ENCODE peak calls at places on chromosomes 1 and 21, in four cellular contexts. One of them, this sample, is unnamed.

GRCh38 chr1:162168935-162169545 is 99.5 kb downstream of the NOS1AP start:
- DNase-seq in AG04450: no peak
- DNase-seq in CD8-positive, alpha-beta T cell: no peak
- DNase-seq in GM23338: no peak
- DNase-seq in this sample: no peak

GRCh38 chr21:31932470-31932764 is 59.6 kb downstream of the HUNK start:
- DNase-seq in CD8-positive, alpha-beta T cell: no peak
- DNase-seq in GM23338: no peak
- DNase-seq in AG04450: no peak
- DNase-seq in this sample: no peak

GRCh38 chr1:191818198-191818597 is 340.1 kb upstream of the RGS18 start:
- DNase-seq in CD8-positive, alpha-beta T cell: no peak
- DNase-seq in GM23338: no peak
- DNase-seq in AG04450: no peak
- DNase-seq in this sample: no peak

GRCh38 chr1:62912028-62912638 is 128.2 kb downstream of the ATG4C start:
- DNase-seq in GM23338: peak; percentile 44
- DNase-seq in AG04450: peak; percentile 2
- DNase-seq in CD8-positive, alpha-beta T cell: no peak
- DNase-seq in this sample: peak; percentile 21

GRCh38 chr1:113904292-113904673 is 316 bp downstream of the AP4B1 start:
- DNase-seq in GM23338: peak; percentile 79
- DNase-seq in CD8-positive, alpha-beta T cell: no peak
- DNase-seq in AG04450: no peak
- DNase-seq in this sample: no peak

GRCh38 chr1:172647110-172647564 is 11.8 kb upstream of the FASLG start:
- DNase-seq in GM23338: peak; percentile 27
- DNase-seq in AG04450: no peak
- DNase-seq in CD8-positive, alpha-beta T cell: peak; percentile 69
- DNase-seq in this sample: no peak

GRCh38 chr1:155977607-155978324 is 581 bp downstream of the ARHGEF2 start:
- DNase-seq in AG04450: no peak
- DNase-seq in GM23338: peak; percentile 56
- DNase-seq in CD8-positive, alpha-beta T cell: peak; percentile 63
- DNase-seq in this sample: peak; percentile 64

GRCh38 chr1:28087614-28088167 is 719 bp downstream of the EYA3 start:
- DNase-seq in AG04450: no peak
- DNase-seq in GM23338: peak; percentile 70
- DNase-seq in CD8-positive, alpha-beta T cell: no peak
- DNase-seq in this sample: peak; percentile 29

GRCh38 chr1:21490774-21491482 is 18.3 kb upstream of the ALPL start:
- DNase-seq in CD8-positive, alpha-beta T cell: no peak
- DNase-seq in GM23338: peak; percentile 74
- DNase-seq in AG04450: no peak
- DNase-seq in this sample: peak; percentile 47

GRCh38 chr1:247304046-247304445 is 27.6 kb downstream of the ZNF496 start:
- DNase-seq in AG04450: no peak
- DNase-seq in CD8-positive, alpha-beta T cell: no peak
- DNase-seq in GM23338: no peak
- DNase-seq in this sample: no peak

GRCh38 chr1:203870256-203870655 is 8.9 kb downstream of the SNRPE start:
- DNase-seq in GM23338: no peak
- DNase-seq in CD8-positive, alpha-beta T cell: no peak
- DNase-seq in AG04450: no peak
- DNase-seq in this sample: no peak

GRCh38 chr1:235127774-235128452 is 724 bp downstream of the TOMM20 start:
- DNase-seq in GM23338: no peak
- DNase-seq in AG04450: no peak
- DNase-seq in CD8-positive, alpha-beta T cell: no peak
- DNase-seq in this sample: no peak

GRCh38 chr1:222167111-222167510 is 380.8 kb downstream of the HHIPL2 start:
- DNase-seq in GM23338: peak; percentile 65
- DNase-seq in CD8-positive, alpha-beta T cell: no peak
- DNase-seq in AG04450: peak; percentile 75
- DNase-seq in this sample: peak; percentile 62

GRCh38 chr1:221832617-221833016 is 90.7 kb upstream of the DUSP10 start:
- DNase-seq in AG04450: no peak
- DNase-seq in CD8-positive, alpha-beta T cell: no peak
- DNase-seq in GM23338: no peak
- DNase-seq in this sample: no peak

GRCh38 chr21:41755934-41756773 is 10.7 kb downstream of the RIPK4 start:
- DNase-seq in GM23338: no peak
- DNase-seq in CD8-positive, alpha-beta T cell: no peak
- DNase-seq in AG04450: no peak
- DNase-seq in this sample: no peak

GRCh38 chr1:232477728-232478127 is 152.2 kb downstream of the SIPA1L2 start:
- DNase-seq in CD8-positive, alpha-beta T cell: no peak
- DNase-seq in GM23338: no peak
- DNase-seq in AG04450: peak; percentile 79
- DNase-seq in this sample: no peak

GRCh38 chr21:46092026-46092764 is 5.7 kb upstream of the COL6A2 start:
- DNase-seq in GM23338: no peak
- DNase-seq in CD8-positive, alpha-beta T cell: peak; percentile 36
- DNase-seq in AG04450: peak; percentile 96
- DNase-seq in this sample: no peak

GRCh38 chr21:26068776-26069175 is 101.8 kb downstream of the APP start:
- DNase-seq in GM23338: no peak
- DNase-seq in AG04450: no peak
- DNase-seq in CD8-positive, alpha-beta T cell: no peak
- DNase-seq in this sample: no peak

GRCh38 chr1:64915381-64916274 is 50.7 kb downstream of the JAK1 start:
- DNase-seq in GM23338: peak; percentile 40
- DNase-seq in CD8-positive, alpha-beta T cell: no peak
- DNase-seq in AG04450: peak; percentile 58
- DNase-seq in this sample: no peak

GRCh38 chr1:149997585-149998262 is 12.8 kb downstream of the OTUD7B start:
- DNase-seq in CD8-positive, alpha-beta T cell: no peak
- DNase-seq in AG04450: no peak
- DNase-seq in GM23338: no peak
- DNase-seq in this sample: no peak

GRCh38 chr21:45130324-45130774 is 56.0 kb downstream of the ADARB1 start:
- DNase-seq in CD8-positive, alpha-beta T cell: no peak
- DNase-seq in GM23338: no peak
- DNase-seq in AG04450: no peak
- DNase-seq in this sample: no peak

GRCh38 chr1:36446261-36446660 is 4.0 kb downstream of the OSCP1 start:
- DNase-seq in AG04450: no peak
- DNase-seq in GM23338: peak; percentile 86
- DNase-seq in CD8-positive, alpha-beta T cell: no peak
- DNase-seq in this sample: peak; percentile 77

GRCh38 chr1:97212671-97213070 is 491.1 kb downstream of the PTBP2 start:
- DNase-seq in CD8-positive, alpha-beta T cell: no peak
- DNase-seq in AG04450: no peak
- DNase-seq in GM23338: no peak
- DNase-seq in this sample: no peak

GRCh38 chr1:175968486-175969182 is 225.2 kb upstream of the TNR start:
- DNase-seq in CD8-positive, alpha-beta T cell: no peak
- DNase-seq in AG04450: no peak
- DNase-seq in GM23338: no peak
- DNase-seq in this sample: peak; percentile 66

GRCh38 chr1:9889411-9889810 is 20.7 kb downstream of the CTNNBIP1 start:
- DNase-seq in AG04450: no peak
- DNase-seq in GM23338: no peak
- DNase-seq in CD8-positive, alpha-beta T cell: no peak
- DNase-seq in this sample: no peak

GRCh38 chr1:57279909-57280666 is 143.8 kb downstream of the DAB1 start:
- DNase-seq in GM23338: peak; percentile 20
- DNase-seq in AG04450: no peak
- DNase-seq in CD8-positive, alpha-beta T cell: no peak
- DNase-seq in this sample: no peak

GRCh38 chr1:97006044-97006676 is 284.6 kb downstream of the PTBP2 start:
- DNase-seq in AG04450: peak; percentile 30
- DNase-seq in CD8-positive, alpha-beta T cell: no peak
- DNase-seq in GM23338: no peak
- DNase-seq in this sample: no peak

GRCh38 chr1:40078512-40079333 is 18.3 kb downstream of the PPT1 start:
- DNase-seq in CD8-positive, alpha-beta T cell: peak; percentile 61
- DNase-seq in GM23338: peak; percentile 88
- DNase-seq in AG04450: peak; percentile 13
- DNase-seq in this sample: peak; percentile 55

GRCh38 chr1:147822292-147822691 is 61.9 kb upstream of the GJA5 start:
- DNase-seq in AG04450: no peak
- DNase-seq in GM23338: no peak
- DNase-seq in CD8-positive, alpha-beta T cell: no peak
- DNase-seq in this sample: no peak

GRCh38 chr1:154420172-154420571 is 15.0 kb downstream of the IL6R start:
- DNase-seq in GM23338: no peak
- DNase-seq in CD8-positive, alpha-beta T cell: peak; percentile 65
- DNase-seq in AG04450: no peak
- DNase-seq in this sample: no peak

GRCh38 chr1:209435654-209436566 is 147.6 kb upstream of the CAMK1G start:
- DNase-seq in AG04450: peak; percentile 38
- DNase-seq in GM23338: peak; percentile 93
- DNase-seq in CD8-positive, alpha-beta T cell: no peak
- DNase-seq in this sample: peak; percentile 72

GRCh38 chr1:116879478-116880133 is 30.1 kb upstream of the PTGFRN start:
- DNase-seq in AG04450: no peak
- DNase-seq in GM23338: no peak
- DNase-seq in CD8-positive, alpha-beta T cell: no peak
- DNase-seq in this sample: no peak

GRCh38 chr1:225996946-225997545 is 2.1 kb downstream of the SDE2 start:
- DNase-seq in CD8-positive, alpha-beta T cell: no peak
- DNase-seq in AG04450: no peak
- DNase-seq in GM23338: no peak
- DNase-seq in this sample: no peak

GRCh38 chr1:222058249-222058648 is 316.4 kb upstream of the DUSP10 start:
- DNase-seq in AG04450: no peak
- DNase-seq in CD8-positive, alpha-beta T cell: no peak
- DNase-seq in GM23338: no peak
- DNase-seq in this sample: no peak

GRCh38 chr1:202213361-202214088 is 19.9 kb downstream of the LGR6 start:
- DNase-seq in AG04450: no peak
- DNase-seq in CD8-positive, alpha-beta T cell: no peak
- DNase-seq in GM23338: peak; percentile 89
- DNase-seq in this sample: no peak

GRCh38 chr1:200892546-200892945 is 2.2 kb upstream of the INAVA start:
- DNase-seq in CD8-positive, alpha-beta T cell: no peak
- DNase-seq in AG04450: no peak
- DNase-seq in GM23338: peak; percentile 63
- DNase-seq in this sample: no peak

DNA sequence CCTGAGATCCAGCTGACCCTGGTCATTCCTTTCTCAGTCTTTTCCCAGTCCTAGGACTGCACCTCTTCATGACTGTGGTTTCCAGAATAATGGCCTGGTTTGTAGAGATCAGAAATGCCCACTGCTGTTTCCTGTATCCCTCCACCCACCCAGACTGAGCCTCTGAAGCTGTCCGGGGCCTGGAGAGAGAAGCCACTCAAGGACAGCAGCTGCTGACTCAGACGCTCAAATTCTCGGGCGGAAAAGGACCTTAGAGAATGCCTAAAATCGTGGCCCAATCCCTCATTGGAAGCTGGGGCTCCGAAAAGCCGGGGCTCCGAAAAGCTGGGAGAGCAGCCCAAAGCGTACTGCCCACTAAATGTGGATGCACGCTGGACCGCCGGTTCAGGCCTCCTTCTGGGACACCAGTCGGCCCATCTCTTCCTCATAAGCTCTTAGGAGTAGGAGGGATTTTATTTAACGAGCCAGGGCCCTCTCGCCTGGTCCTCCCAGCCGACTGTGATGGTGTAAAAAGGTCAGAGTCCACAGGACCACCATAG is 7.8 kb upstream of the GPR61 start:
- DNase-seq in AG04450: no peak
- DNase-seq in GM23338: no peak
- DNase-seq in CD8-positive, alpha-beta T cell: no peak
- DNase-seq in this sample: no peak
- H3K4me3 ChIP-seq in AG04450: no peak overlapping the region
- H3K4me3 ChIP-seq in GM23338: peak overlapping the region; percentile 23
- H3K4me3 ChIP-seq in CD8-positive, alpha-beta T cell: no peak overlapping the region
- H3K4me3 ChIP-seq in this sample: no peak overlapping the region

DNA sequence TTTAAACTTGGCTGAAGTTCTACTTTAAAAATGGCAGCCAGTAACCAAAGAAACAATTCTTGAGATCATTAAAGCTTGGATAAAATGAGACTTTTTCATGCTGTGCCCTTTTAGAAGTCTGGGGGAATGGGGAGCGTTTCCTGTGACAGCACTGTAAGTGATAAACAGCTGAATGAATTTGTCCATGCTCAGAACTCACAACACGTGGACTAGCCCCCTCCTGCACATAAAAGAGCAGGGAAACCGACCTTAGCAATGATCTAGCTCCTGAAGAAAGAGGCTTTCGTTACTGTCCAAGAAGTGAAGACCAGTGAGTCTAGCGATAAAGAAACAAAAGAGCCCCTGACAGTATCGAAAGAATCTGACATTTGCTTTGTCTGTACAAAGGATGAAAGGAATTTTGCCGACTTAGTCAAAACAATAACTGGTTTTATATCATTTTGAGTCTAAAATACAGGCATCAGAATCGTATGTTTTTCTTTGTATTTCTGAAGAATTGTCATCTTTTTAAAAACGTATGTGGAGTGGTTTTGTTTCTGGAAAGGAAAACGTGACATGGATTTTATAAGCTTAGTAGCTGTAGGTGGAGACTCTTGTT is 60.8 kb downstream of the MAST2 start:
- DNase-seq in AG04450: no peak
- DNase-seq in GM23338: no peak
- DNase-seq in CD8-positive, alpha-beta T cell: no peak
- DNase-seq in this sample: peak; percentile 30
- H3K4me3 ChIP-seq in AG04450: peak overlapping the region; percentile 55
- H3K4me3 ChIP-seq in GM23338: no peak overlapping the region
- H3K4me3 ChIP-seq in CD8-positive, alpha-beta T cell: no peak overlapping the region
- H3K4me3 ChIP-seq in this sample: peak overlapping the region; percentile 1

DNA sequence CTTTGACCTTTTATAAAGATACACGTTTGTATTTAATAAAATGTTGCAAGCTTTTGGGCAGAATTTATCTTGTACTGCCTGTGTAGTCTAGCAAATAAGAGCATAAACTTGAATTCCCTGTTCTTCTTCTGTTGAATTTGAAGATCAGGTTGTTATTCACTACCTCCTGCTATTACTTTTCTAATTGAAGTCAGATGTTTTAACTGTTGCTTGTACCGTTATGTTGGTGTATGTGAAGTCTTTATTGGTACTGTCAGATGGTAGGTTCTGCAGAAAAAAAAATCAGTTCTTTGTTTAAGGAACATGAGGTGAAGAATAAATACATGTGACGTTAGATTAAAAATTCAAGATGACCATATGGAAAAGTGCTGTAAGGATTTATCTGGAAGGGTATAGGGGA is 69.1 kb downstream of the DYRK1A start:
- DNase-seq in GM23338: no peak
- DNase-seq in CD8-positive, alpha-beta T cell: no peak
- DNase-seq in AG04450: no peak
- DNase-seq in this sample: no peak
- H3K4me3 ChIP-seq in GM23338: no peak overlapping the region
- H3K4me3 ChIP-seq in CD8-positive, alpha-beta T cell: no peak overlapping the region
- H3K4me3 ChIP-seq in AG04450: no peak overlapping the region
- H3K4me3 ChIP-seq in this sample: no peak overlapping the region

GRCh38 chr1:66088787-66089186 is 296.1 kb downstream of the PDE4B start:
- DNase-seq in CD8-positive, alpha-beta T cell: no peak
- DNase-seq in GM23338: no peak
- DNase-seq in AG04450: no peak
- DNase-seq in this sample: no peak
- H3K4me3 ChIP-seq in CD8-positive, alpha-beta T cell: no peak overlapping the region
- H3K4me3 ChIP-seq in GM23338: no peak overlapping the region
- H3K4me3 ChIP-seq in AG04450: no peak overlapping the region
- H3K4me3 ChIP-seq in this sample: no peak overlapping the region

This sample was measured in HAP-1.